ENCODE peak calls at places on chromosomes 3 and 15, in seven cellular contexts. One of them, this sample, is unnamed.

GRCh38 chr15:41895491-41895890 is 1.6 kb upstream of the SPTBN5 start:
- DNase-seq in thoracic aorta: no peak
- DNase-seq in neural progenitor cell: no peak
- DNase-seq in H9: no peak
- DNase-seq in pancreas: no peak
- DNase-seq in ovary: no peak
- DNase-seq in PC-3: no peak
- DNase-seq in this sample: no peak

GRCh38 chr15:38894260-38894948 is 329.8 kb upstream of the RASGRP1 start:
- DNase-seq in thoracic aorta: no peak
- DNase-seq in neural progenitor cell: no peak
- DNase-seq in H9: no peak
- DNase-seq in pancreas: no peak
- DNase-seq in ovary: no peak
- DNase-seq in PC-3: peak; percentile 75
- DNase-seq in this sample: no peak

GRCh38 chr3:18635215-18635614 is 210.1 kb upstream of the SATB1 start:
- DNase-seq in thoracic aorta: no peak
- DNase-seq in neural progenitor cell: no peak
- DNase-seq in H9: no peak
- DNase-seq in pancreas: no peak
- DNase-seq in ovary: no peak
- DNase-seq in PC-3: peak; percentile 77
- DNase-seq in this sample: no peak

GRCh38 chr3:63918321-63918720 is 6.1 kb upstream of the SCAANT1 start:
- DNase-seq in thoracic aorta: no peak
- DNase-seq in neural progenitor cell: no peak
- DNase-seq in H9: no peak
- DNase-seq in pancreas: no peak
- DNase-seq in ovary: no peak
- DNase-seq in PC-3: peak; percentile 39
- DNase-seq in this sample: no peak

GRCh38 chr3:40597441-40597840 is 72.7 kb downstream of the ZNF621 start:
- DNase-seq in thoracic aorta: no peak
- DNase-seq in neural progenitor cell: no peak
- DNase-seq in H9: no peak
- DNase-seq in pancreas: no peak
- DNase-seq in ovary: no peak
- DNase-seq in PC-3: peak; percentile 51
- DNase-seq in this sample: no peak

GRCh38 chr15:89912145-89912673 is 543 bp downstream of the ARPIN start:
- DNase-seq in thoracic aorta: no peak
- DNase-seq in neural progenitor cell: peak; percentile 58
- DNase-seq in H9: peak; percentile 61
- DNase-seq in pancreas: peak; percentile 53
- DNase-seq in ovary: peak; percentile 33
- DNase-seq in PC-3: peak; percentile 35
- DNase-seq in this sample: no peak

GRCh38 chr3:102114264-102114979 is 265.1 kb downstream of the NFKBIZ start:
- DNase-seq in thoracic aorta: no peak
- DNase-seq in neural progenitor cell: no peak
- DNase-seq in H9: no peak
- DNase-seq in pancreas: no peak
- DNase-seq in ovary: no peak
- DNase-seq in PC-3: no peak
- DNase-seq in this sample: peak; percentile 66

GRCh38 chr3:34948431-34948971 is 690.8 kb upstream of the ARPP21 start:
- DNase-seq in thoracic aorta: no peak
- DNase-seq in neural progenitor cell: no peak
- DNase-seq in H9: no peak
- DNase-seq in pancreas: no peak
- DNase-seq in ovary: no peak
- DNase-seq in PC-3: no peak
- DNase-seq in this sample: no peak

GRCh38 chr15:96316953-96317629 is 13.4 kb upstream of the NR2F2 start:
- DNase-seq in thoracic aorta: no peak
- DNase-seq in neural progenitor cell: peak; percentile 36
- DNase-seq in H9: no peak
- DNase-seq in pancreas: no peak
- DNase-seq in ovary: no peak
- DNase-seq in PC-3: peak; percentile 13
- DNase-seq in this sample: no peak

GRCh38 chr3:61561374-61562041 is at the start of gene PTPRG:
- DNase-seq in thoracic aorta: peak; percentile 67
- DNase-seq in neural progenitor cell: peak; percentile 96
- DNase-seq in H9: peak; percentile 85
- DNase-seq in pancreas: peak; percentile 93
- DNase-seq in ovary: peak; percentile 94
- DNase-seq in PC-3: peak; percentile 62
- DNase-seq in this sample: no peak

GRCh38 chr3:106013971-106014370 is 145.2 kb upstream of the CBLB start:
- DNase-seq in thoracic aorta: no peak
- DNase-seq in neural progenitor cell: no peak
- DNase-seq in H9: no peak
- DNase-seq in pancreas: no peak
- DNase-seq in ovary: no peak
- DNase-seq in PC-3: peak; percentile 98
- DNase-seq in this sample: no peak

GRCh38 chr3:8768364-8769087 is 887 bp downstream of the OXTR start:
- DNase-seq in thoracic aorta: no peak
- DNase-seq in neural progenitor cell: no peak
- DNase-seq in H9: peak; percentile 33
- DNase-seq in pancreas: no peak
- DNase-seq in ovary: no peak
- DNase-seq in PC-3: peak; percentile 20
- DNase-seq in this sample: no peak

GRCh38 chr15:81317642-81318017 is 6.3 kb downstream of the STARD5 start:
- DNase-seq in thoracic aorta: no peak
- DNase-seq in neural progenitor cell: no peak
- DNase-seq in H9: no peak
- DNase-seq in pancreas: no peak
- DNase-seq in ovary: no peak
- DNase-seq in PC-3: no peak
- DNase-seq in this sample: no peak

GRCh38 chr3:101848754-101849713 is at the start of gene NFKBIZ:
- DNase-seq in thoracic aorta: peak; percentile 87
- DNase-seq in neural progenitor cell: peak; percentile 95
- DNase-seq in H9: peak; percentile 94
- DNase-seq in pancreas: peak; percentile 97
- DNase-seq in ovary: peak; percentile 97
- DNase-seq in PC-3: peak; percentile 95
- DNase-seq in this sample: peak; percentile 81

GRCh38 chr3:71753716-71754609 is at the start of gene GPR27:
- DNase-seq in thoracic aorta: no peak
- DNase-seq in neural progenitor cell: peak; percentile 78
- DNase-seq in H9: peak; percentile 56
- DNase-seq in pancreas: peak; percentile 48
- DNase-seq in ovary: peak; percentile 24
- DNase-seq in PC-3: no peak
- DNase-seq in this sample: peak; percentile 24

GRCh38 chr15:31387101-31387482 is 60.5 kb downstream of the KLF13 start:
- DNase-seq in thoracic aorta: no peak
- DNase-seq in neural progenitor cell: no peak
- DNase-seq in H9: no peak
- DNase-seq in pancreas: no peak
- DNase-seq in ovary: no peak
- DNase-seq in PC-3: no peak
- DNase-seq in this sample: no peak

GRCh38 chr3:113084777-113085176 is 94.0 kb downstream of the GTPBP8 start:
- DNase-seq in thoracic aorta: no peak
- DNase-seq in neural progenitor cell: no peak
- DNase-seq in H9: no peak
- DNase-seq in pancreas: peak; percentile 11
- DNase-seq in ovary: no peak
- DNase-seq in PC-3: peak; percentile 47
- DNase-seq in this sample: no peak

GRCh38 chr3:161599702-161600101 is 103.1 kb downstream of the OTOL1 start:
- DNase-seq in thoracic aorta: no peak
- DNase-seq in neural progenitor cell: peak; percentile 26
- DNase-seq in H9: no peak
- DNase-seq in pancreas: no peak
- DNase-seq in ovary: no peak
- DNase-seq in PC-3: peak; percentile 11
- DNase-seq in this sample: no peak

GRCh38 chr15:66931768-66932633 is 133.4 kb upstream of the SMAD3 start:
- DNase-seq in thoracic aorta: no peak
- DNase-seq in neural progenitor cell: peak; percentile 85
- DNase-seq in H9: no peak
- DNase-seq in pancreas: peak; percentile 72
- DNase-seq in ovary: no peak
- DNase-seq in PC-3: peak; percentile 84
- DNase-seq in this sample: no peak
- H3K27ac ChIP-seq in thoracic aorta: no peak overlapping the region
- H3K27ac ChIP-seq in neural progenitor cell: peak overlapping the region; percentile 49
- H3K27ac ChIP-seq in H9: no peak overlapping the region
- H3K27ac ChIP-seq in pancreas: peak overlapping the region; percentile 51
- H3K27ac ChIP-seq in ovary: no peak overlapping the region
- H3K27ac ChIP-seq in PC-3: peak overlapping the region; percentile 76
- H3K27ac ChIP-seq in this sample: no peak overlapping the region

DNA sequence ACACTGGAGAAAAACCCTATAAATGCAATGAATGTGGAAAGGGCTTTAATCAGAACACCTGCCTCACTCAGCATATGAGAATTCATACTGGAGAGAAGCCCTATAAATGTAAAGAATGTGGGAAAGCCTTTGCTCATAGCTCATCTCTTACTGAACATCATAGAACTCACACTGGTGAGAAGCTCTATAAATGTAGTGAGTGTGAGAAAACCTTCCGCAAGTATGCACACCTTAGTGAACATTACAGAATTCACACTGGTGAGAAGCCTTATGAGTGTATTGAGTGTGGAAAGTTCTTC is 7.4 kb upstream of the ZNF501 start:
- DNase-seq in thoracic aorta: no peak
- DNase-seq in neural progenitor cell: no peak
- DNase-seq in H9: no peak
- DNase-seq in pancreas: no peak
- DNase-seq in ovary: no peak
- DNase-seq in PC-3: no peak
- DNase-seq in this sample: no peak
- H3K9me3 ChIP-seq in thoracic aorta: peaks cover 83% of the 10 kb centered on the region
- H3K9me3 ChIP-seq in neural progenitor cell: peaks cover 36% of the 10 kb centered on the region
- H3K9me3 ChIP-seq in H9: peaks cover 78% of the 10 kb centered on the region
- H3K9me3 ChIP-seq in pancreas: no peaks in the 10 kb centered on the region
- H3K9me3 ChIP-seq in ovary: peaks cover 63% of the 10 kb centered on the region
- H3K9me3 ChIP-seq in PC-3: peaks cover 74% of the 10 kb centered on the region
- H3K9me3 ChIP-seq in this sample: peaks cover 27% of the 10 kb centered on the region

GRCh38 chr3:108047987-108048386 is 42.8 kb downstream of the CD47 start:
- DNase-seq in thoracic aorta: no peak
- DNase-seq in neural progenitor cell: no peak
- DNase-seq in H9: no peak
- DNase-seq in pancreas: no peak
- DNase-seq in ovary: no peak
- DNase-seq in PC-3: no peak
- DNase-seq in this sample: no peak

GRCh38 chr3:108041253-108041652 is 49.6 kb downstream of the CD47 start:
- DNase-seq in thoracic aorta: no peak
- DNase-seq in neural progenitor cell: no peak
- DNase-seq in H9: no peak
- DNase-seq in pancreas: no peak
- DNase-seq in ovary: no peak
- DNase-seq in PC-3: no peak
- DNase-seq in this sample: no peak

GRCh38 chr3:108042300-108042699 is 48.5 kb downstream of the CD47 start:
- DNase-seq in thoracic aorta: no peak
- DNase-seq in neural progenitor cell: no peak
- DNase-seq in H9: no peak
- DNase-seq in pancreas: no peak
- DNase-seq in ovary: no peak
- DNase-seq in PC-3: no peak
- DNase-seq in this sample: no peak

DNA sequence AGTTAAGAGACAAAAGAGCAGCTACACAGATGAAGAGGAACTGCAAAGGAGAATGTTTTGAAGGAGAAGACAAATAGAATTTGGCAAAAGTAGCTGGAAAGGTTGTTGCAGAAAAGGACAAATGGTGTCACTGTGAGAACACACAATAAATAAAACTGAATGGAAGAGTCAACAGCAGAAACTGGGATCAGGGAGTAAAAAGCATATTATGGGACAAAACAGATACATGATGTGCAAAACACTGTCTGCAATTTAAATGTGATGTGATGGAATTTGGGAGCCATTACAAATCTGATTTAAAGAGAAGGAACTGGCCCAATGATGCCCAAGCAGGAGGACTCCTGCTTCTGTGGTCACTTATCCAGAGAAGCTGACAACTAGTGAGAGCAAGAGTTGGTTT is 46.1 kb downstream of the CD47 start:
- DNase-seq in thoracic aorta: no peak
- DNase-seq in neural progenitor cell: no peak
- DNase-seq in H9: no peak
- DNase-seq in pancreas: no peak
- DNase-seq in ovary: no peak
- DNase-seq in PC-3: no peak
- DNase-seq in this sample: no peak
- H3K4me1 ChIP-seq in thoracic aorta: no peaks in the 10 kb centered on the region
- H3K4me1 ChIP-seq in neural progenitor cell: peaks cover 9% of the 10 kb centered on the region
- H3K4me1 ChIP-seq in H9: peaks cover 3% of the 10 kb centered on the region
- H3K4me1 ChIP-seq in pancreas: no peaks in the 10 kb centered on the region
- H3K4me1 ChIP-seq in ovary: no peaks in the 10 kb centered on the region
- H3K4me1 ChIP-seq in PC-3: no peaks in the 10 kb centered on the region
- H3K4me1 ChIP-seq in this sample: peaks cover 4% of the 10 kb centered on the region

DNA sequence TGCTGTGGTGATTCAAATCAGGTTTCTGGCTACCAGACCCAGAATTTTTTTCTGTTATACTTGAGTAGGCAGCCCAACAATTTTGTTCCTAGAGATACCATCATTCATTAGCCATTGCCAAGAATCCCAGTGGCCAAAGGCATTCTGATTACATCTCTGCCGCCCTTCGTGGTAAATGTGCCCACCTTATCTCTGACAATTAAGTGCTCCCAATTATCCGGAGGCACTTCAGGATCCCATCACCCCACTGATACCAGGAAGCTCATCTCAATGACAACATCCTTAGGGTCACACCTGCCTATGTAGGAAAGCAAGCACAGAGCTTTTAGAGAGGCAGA is 43.2 kb upstream of the RPL35A start:
- DNase-seq in thoracic aorta: no peak
- DNase-seq in neural progenitor cell: no peak
- DNase-seq in H9: no peak
- DNase-seq in pancreas: no peak
- DNase-seq in ovary: no peak
- DNase-seq in PC-3: no peak
- DNase-seq in this sample: no peak
- H3K27ac ChIP-seq in thoracic aorta: no peak overlapping the region
- H3K27ac ChIP-seq in neural progenitor cell: no peak overlapping the region
- H3K27ac ChIP-seq in H9: no peak overlapping the region
- H3K27ac ChIP-seq in pancreas: no peak overlapping the region
- H3K27ac ChIP-seq in ovary: no peak overlapping the region
- H3K27ac ChIP-seq in PC-3: peak overlapping the region; percentile 38
- H3K27ac ChIP-seq in this sample: no peak overlapping the region